ENCODE peak calls at places on chromosome 9, in seven cellular contexts. U is left ventricle myocardium inferior; P is effector memory CD4-positive, alpha-beta T cell; N is DMS 273 treated with DMSO at 0.1 percent for 48 hours; S is mesothelial cell of epicardium; X is AG09319; K is anterior cingulate cortex. R is an unnamed sample.
A peak's percentile ranks its signal among the peaks of the same experiment; 100 is the strongest.

GRCh38 chr9:137156567-137157375 is 13.1 kb downstream of the LRRC26 start:
- DNase-seq in U (peak; percentile 30), N (no peak), X (peak; percentile 12), S (no peak), P (peak; percentile 46), K (no peak), R (no peak)

GRCh38 chr9:78144663-78145377 is 91.1 kb upstream of the CEP78 start:
- DNase-seq in S (no peak), N (no peak), U (no peak), K (no peak), X (no peak), P (no peak), R (no peak)

GRCh38 chr9:115845648-115846312 is 307.8 kb upstream of the PAPPA start:
- DNase-seq in K (no peak), P (no peak), X (no peak), U (no peak), S (no peak), N (no peak), R (no peak)

GRCh38 chr9:98227883-98228282 is 27.6 kb downstream of the TBC1D2 start:
- DNase-seq in U (no peak), S (no peak), K (no peak), N (no peak), P (no peak), X (no peak), R (no peak)

GRCh38 chr9:33517373-33517772 is 6.7 kb upstream of the ANKRD18B start:
- DNase-seq in N (no peak), S (no peak), X (no peak), P (no peak), U (no peak), K (no peak), R (no peak)

GRCh38 chr9:38311382-38312270 is 80.9 kb upstream of the ALDH1B1 start:
- DNase-seq in U (no peak), N (no peak), K (no peak), S (no peak), X (no peak), P (no peak), R (no peak)

GRCh38 chr9:132465131-132465635 is 55.2 kb downstream of the CFAP77 start:
- DNase-seq in K (no peak), N (no peak), U (no peak), X (no peak), S (no peak), P (no peak), R (no peak)

GRCh38 chr9:113349434-113350337 is at the start of gene BSPRY:
- DNase-seq in K (no peak), U (no peak), P (no peak), X (no peak), S (no peak), N (no peak), R (no peak)

GRCh38 chr9:117156150-117156688 is 258.6 kb downstream of the ASTN2 start:
- DNase-seq in U (no peak), P (no peak), K (no peak), X (no peak), N (peak; percentile 69), S (no peak), R (no peak)

GRCh38 chr9:104027295-104027694 is 66.8 kb upstream of the SMC2 start:
- DNase-seq in P (no peak), N (no peak), S (no peak), U (no peak), K (no peak), X (no peak), R (no peak)

GRCh38 chr9:69173891-69174644 is at the start of gene TJP2:
- DNase-seq in S (peak; percentile 42), P (no peak), N (peak; percentile 28), K (peak; percentile 68), U (peak; percentile 79), X (no peak), R (peak; percentile 92)

GRCh38 chr9:114072181-114073140 is 5.6 kb downstream of the AMBP start:
- DNase-seq in K (no peak), N (peak; percentile 19), U (peak; percentile 64), X (peak; percentile 15), P (no peak), S (no peak), R (peak; percentile 24)

GRCh38 chr9:26234865-26235264 is 556.6 kb upstream of the TUSC1 start:
- DNase-seq in K (no peak), P (no peak), X (no peak), S (no peak), N (no peak), U (no peak), R (no peak)